ENCODE peak calls at places on chromosomes 13 and 19, in eight cellular contexts. S is hepatocyte; C is left colon; F is stromal cell of bone marrow; R is CD4-positive, alpha-beta T cell; N is ascending aorta; X is activated B cell treated with CpG ODN at 0.5 μM for 24 hours; H is iris pigment epithelial cell. E is an unnamed sample.

GRCh38 chr19:18290250-18291018 is 9.0 kb upstream of the JUND start:
- DNase-seq in N (peak; percentile 45), S (no peak), H (peak; percentile 23), F (no peak), C (peak; percentile 62), R (peak; percentile 60), X (peak; percentile 83), E (no peak)

GRCh38 chr19:53977991-53978731 is 13.3 kb upstream of the CACNG6 start:
- DNase-seq in N (no peak), S (peak; percentile 85), H (peak; percentile 99), X (no peak), R (no peak), F (peak; percentile 40), C (no peak), E (peak; percentile 59)

GRCh38 chr13:45511310-45512147 is 46.8 kb downstream of the COG3 start:
- DNase-seq in S (peak; percentile 80), N (no peak), F (peak; percentile 57), C (no peak), R (peak; percentile 20), X (no peak), H (peak; percentile 77), E (no peak)

GRCh38 chr13:51801631-51802099 is 2.3 kb downstream of the DHRS12 start:
- DNase-seq in S (no peak), C (peak; percentile 88), F (no peak), H (no peak), X (no peak), R (no peak), N (no peak), E (peak; percentile 86)

GRCh38 chr19:49071860-49072547 is 495 bp downstream of the KCNA7 start:
- DNase-seq in R (no peak), X (no peak), N (no peak), H (no peak), F (no peak), S (no peak), C (peak; percentile 20), E (no peak)

GRCh38 chr13:29993196-29993595 is 142.8 kb upstream of the UBL3 start:
- DNase-seq in X (no peak), R (no peak), S (no peak), F (no peak), H (no peak), C (no peak), N (no peak), E (no peak)

GRCh38 chr19:875265-875879 is 15.9 kb downstream of the CFD start:
- DNase-seq in R (no peak), S (no peak), C (no peak), N (no peak), F (no peak), X (no peak), H (no peak), E (no peak)

GRCh38 chr19:52527954-52528326 is 472 bp downstream of the ZNF808 start:
- DNase-seq in R (no peak), S (peak; percentile 40), C (peak; percentile 32), F (no peak), N (no peak), X (no peak), H (no peak), E (no peak)

GRCh38 chr19:12841094-12841493 is 2.8 kb downstream of the MAST1 start:
- DNase-seq in H (no peak), S (peak; percentile 77), R (no peak), X (no peak), F (no peak), C (no peak), N (no peak), E (no peak)

GRCh38 chr19:29371766-29372415 is 153.9 kb upstream of the VSTM2B start:
- DNase-seq in F (no peak), N (no peak), R (no peak), H (no peak), S (no peak), C (no peak), X (no peak), E (no peak)

GRCh38 chr19:14146789-14147216 is 10.4 kb upstream of the ASF1B start:
- DNase-seq in S (no peak), C (no peak), X (no peak), N (no peak), F (peak; percentile 70), H (peak; percentile 79), R (no peak), E (no peak)

GRCh38 chr13:99590519-99591011 is 89.3 kb downstream of the TM9SF2 start:
- DNase-seq in X (no peak), C (no peak), N (no peak), F (peak; percentile 63), H (peak; percentile 43), R (no peak), S (no peak), E (no peak)

GRCh38 chr13:30077338-30077737 is 226.9 kb upstream of the UBL3 start:
- DNase-seq in X (no peak), C (no peak), S (no peak), H (no peak), N (no peak), F (no peak), R (no peak), E (no peak)

GRCh38 chr19:32622002-32622401 is 41.0 kb downstream of the PDCD5 start:
- DNase-seq in N (no peak), R (no peak), H (no peak), X (no peak), C (no peak), S (no peak), F (no peak), E (no peak)

GRCh38 chr19:1076951-1077350 is 10.0 kb downstream of the ARHGAP45 start:
- DNase-seq in R (peak; percentile 93), S (no peak), H (no peak), N (peak; percentile 44), C (peak; percentile 85), X (peak; percentile 84), F (no peak), E (peak; percentile 81)

GRCh38 chr19:57817976-57818375 is 3.3 kb upstream of the ZNF552 start:
- DNase-seq in C (no peak), F (no peak), X (no peak), S (no peak), R (no peak), N (no peak), H (no peak), E (no peak)

GRCh38 chr13:50267917-50268316 is 252.7 kb downstream of the KCNRG start:
- DNase-seq in F (no peak), C (no peak), X (no peak), H (no peak), S (no peak), R (no peak), N (no peak), E (no peak)

GRCh38 chr13:78247362-78247761 is 328.7 kb upstream of the EDNRB start:
- DNase-seq in R (no peak), F (no peak), H (no peak), N (no peak), C (no peak), S (no peak), X (no peak), E (no peak)

E was measured in left ventricle myocardium superior.